ENCODE peak calls at places on chromosome 9, in four cellular contexts. I is A549, P is K562, V is HepG2. F is an unnamed sample.

GRCh38 chr9:79812099-79812498 is 240.3 kb downstream of the TLE4 start:
- DNase-seq in I (no peak), P (no peak), V (no peak), F (no peak)

GRCh38 chr9:94534901-94535300 is 20.0 kb upstream of the PCAT7 start:
- DNase-seq in I (no peak), P (no peak), V (no peak), F (no peak)

GRCh38 chr9:136084191-136084944 is 10.7 kb downstream of the NACC2 start:
- DNase-seq in I (no peak), P (no peak), V (no peak), F (no peak)

GRCh38 chr9:35859310-35859994 is 10.7 kb downstream of the OR13J1 start:
- DNase-seq in I (peak), P (peak), V (no peak), F (peak)

GRCh38 chr9:95284152-95284551 is 33.4 kb downstream of the FANCC start:
- DNase-seq in I (no peak), P (no peak), V (no peak), F (peak)

GRCh38 chr9:134099123-134099761 is 31.4 kb upstream of the BRD3 start:
- DNase-seq in I (peak), P (peak), V (peak), F (peak)

GRCh38 chr9:133944746-133945135 is 47.4 kb downstream of the VAV2 start:
- DNase-seq in I (no peak), P (no peak), V (no peak), F (peak)

GRCh38 chr9:108786756-108787663 is 68.8 kb downstream of the ACTL7B start:
- DNase-seq in I (peak), P (no peak), V (no peak), F (peak)

GRCh38 chr9:77864096-77864889 is 167.3 kb downstream of the GNAQ start:
- DNase-seq in I (peak), P (no peak), V (no peak), F (peak)

GRCh38 chr9:15349892-15350761 is 43.1 kb upstream of the TTC39B start:
- DNase-seq in I (peak), P (no peak), V (peak), F (peak)

GRCh38 chr9:81578606-81579005 is 110.7 kb downstream of the TLE1 start:
- DNase-seq in I (no peak), P (no peak), V (no peak), F (peak)

GRCh38 chr9:18459958-18460584 is 13.9 kb upstream of the ADAMTSL1 start:
- DNase-seq in I (peak), P (no peak), V (no peak), F (peak)

GRCh38 chr9:77965445-77965844 is 66.2 kb downstream of the GNAQ start:
- DNase-seq in I (no peak), P (no peak), V (no peak), F (no peak)

GRCh38 chr9:127783111-127783621 is 2.7 kb upstream of the CDK9 start:
- DNase-seq in I (no peak), P (no peak), V (no peak), F (no peak)

GRCh38 chr9:127446720-127447415 is 4.3 kb downstream of the RPL12 start:
- DNase-seq in I (peak), P (no peak), V (no peak), F (no peak)

GRCh38 chr9:34085581-34086500 is 37.2 kb upstream of the UBAP2 start:
- DNase-seq in I (no peak), P (no peak), V (no peak), F (peak)

GRCh38 chr9:135616621-135617537 is 22.5 kb downstream of the GLT6D1 start:
- DNase-seq in I (no peak), P (no peak), V (no peak), F (no peak)

DNA sequence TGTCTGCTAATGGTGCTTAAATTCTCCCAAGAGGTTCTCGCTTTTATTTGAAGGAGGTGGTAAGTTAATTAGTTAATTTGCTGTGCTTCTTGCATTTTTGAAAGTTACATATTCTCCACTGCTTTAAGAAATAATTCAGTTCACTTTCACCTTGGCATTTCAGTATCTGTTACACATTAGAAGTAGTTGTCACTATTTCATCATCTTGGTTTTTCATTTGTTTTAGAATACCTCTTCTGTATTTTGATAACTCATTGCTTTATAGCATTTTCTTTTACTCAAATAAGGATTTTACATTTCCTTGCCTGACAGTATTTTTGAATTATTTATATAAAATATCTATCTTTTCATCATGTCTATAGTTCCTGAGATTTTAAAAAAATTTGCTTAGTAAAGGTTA is 9.2 kb downstream of the NIPSNAP3B start:
- DNase-seq in I (no peak), P (no peak), V (no peak), F (no peak)
- H3K27ac ChIP-seq in I (no peak), P (no peak), V (no peak), F (no peak)

GRCh38 chr9:123551636-123552203 is 195.7 kb downstream of the CRB2 start:
- DNase-seq in I (no peak), P (no peak), V (no peak), F (no peak)
- TF ChIP-seq MAZ in I (no peak), P (no peak), V (no peak), F (no peak)

DNA sequence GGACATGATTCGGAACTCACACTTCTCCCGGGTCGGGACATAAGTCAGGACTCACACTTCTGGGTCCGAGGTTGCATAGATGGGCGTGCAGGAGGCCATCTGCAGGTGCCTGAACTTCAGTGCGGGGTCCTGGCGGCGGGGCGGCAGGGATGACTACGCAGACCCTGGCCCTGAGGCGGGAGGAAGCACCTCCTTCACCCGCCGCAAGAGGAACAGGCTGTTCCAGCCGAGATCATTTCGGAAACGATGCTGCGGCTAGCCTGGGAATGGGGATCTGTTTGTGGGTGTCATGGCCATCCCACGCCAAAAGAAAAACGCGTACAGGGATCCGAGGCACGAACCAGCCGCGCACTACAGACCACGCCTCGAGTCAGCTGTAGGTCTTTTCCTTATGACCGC is 196.6 kb downstream of the TTLL11 start:
- DNase-seq in I (no peak), P (no peak), V (no peak), F (no peak)
- H3K27ac ChIP-seq in I (no peak), P (no peak), V (no peak), F (no peak)

GRCh38 chr9:114125614-114126013 is 26.5 kb upstream of the KIF12 start:
- DNase-seq in I (no peak), P (no peak), V (no peak), F (no peak)
- TF ChIP-seq MAZ in I (no peak), P (no peak), V (no peak), F (no peak)

GRCh38 chr9:138098908-138099791 is 221.6 kb downstream of the CACNA1B start:
- DNase-seq in I (no peak), P (no peak), V (no peak), F (no peak)
- H3K27ac ChIP-seq in I (no peak), P (no peak), V (no peak), F (no peak)

GRCh38 chr9:14205463-14205862 is 108.5 kb downstream of the NFIB start:
- DNase-seq in I (peak), P (no peak), V (no peak), F (peak)

GRCh38 chr9:14209399-14209990 is 104.4 kb downstream of the NFIB start:
- DNase-seq in I (no peak), P (no peak), V (no peak), F (no peak)

GRCh38 chr9:14210428-14210827 is 103.5 kb downstream of the NFIB start:
- DNase-seq in I (no peak), P (no peak), V (no peak), F (no peak)

GRCh38 chr9:14203366-14204056 is 110.4 kb downstream of the NFIB start:
- DNase-seq in I (no peak), P (no peak), V (no peak), F (no peak)

DNA sequence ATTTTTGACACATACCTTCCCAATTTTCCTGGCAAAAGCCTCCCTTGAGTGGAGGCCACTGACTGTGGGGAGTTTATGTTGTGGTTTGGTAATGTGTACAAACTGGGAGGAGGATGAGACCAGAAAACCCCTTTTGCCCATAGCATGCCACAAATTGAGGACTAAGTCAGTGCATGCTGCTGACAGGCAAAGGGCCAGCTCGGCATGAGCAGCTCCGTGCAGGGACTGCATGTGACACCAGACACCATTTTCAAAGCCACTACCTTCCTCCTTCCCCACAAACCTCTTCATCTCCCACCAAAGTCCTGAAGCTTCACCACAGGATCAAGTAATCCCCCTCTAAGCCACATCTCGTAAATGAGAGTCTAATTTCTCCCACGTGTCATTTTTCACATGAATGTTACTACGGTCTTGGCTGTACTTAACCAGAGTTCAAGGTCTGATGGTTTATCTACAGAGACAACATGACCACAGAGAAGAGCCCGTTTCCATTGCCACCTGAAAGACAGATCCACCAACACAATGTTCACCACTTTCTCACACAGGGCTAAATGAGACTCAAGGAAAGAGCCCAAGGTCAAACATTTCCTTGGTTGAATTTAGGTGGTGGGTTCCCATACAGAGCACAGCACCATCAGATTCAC is 106.5 kb downstream of the NFIB start:
- DNase-seq in I (no peak), P (no peak), V (no peak), F (no peak)
- TF ChIP-seq MAZ in I (no peak), P (no peak), V (no peak), F (no peak)

GRCh38 chr9:124717597-124717996 is 53.5 kb downstream of the NR6A1 start:
- DNase-seq in I (no peak), P (no peak), V (no peak), F (no peak)

GRCh38 chr9:124718928-124719327 is 52.2 kb downstream of the NR6A1 start:
- DNase-seq in I (no peak), P (no peak), V (no peak), F (no peak)

GRCh38 chr9:124723352-124723751 is 47.8 kb downstream of the NR6A1 start:
- DNase-seq in I (no peak), P (no peak), V (no peak), F (no peak)

GRCh38 chr9:124721109-124721850 is 49.8 kb downstream of the NR6A1 start:
- DNase-seq in I (peak), P (no peak), V (peak), F (peak)

DNA sequence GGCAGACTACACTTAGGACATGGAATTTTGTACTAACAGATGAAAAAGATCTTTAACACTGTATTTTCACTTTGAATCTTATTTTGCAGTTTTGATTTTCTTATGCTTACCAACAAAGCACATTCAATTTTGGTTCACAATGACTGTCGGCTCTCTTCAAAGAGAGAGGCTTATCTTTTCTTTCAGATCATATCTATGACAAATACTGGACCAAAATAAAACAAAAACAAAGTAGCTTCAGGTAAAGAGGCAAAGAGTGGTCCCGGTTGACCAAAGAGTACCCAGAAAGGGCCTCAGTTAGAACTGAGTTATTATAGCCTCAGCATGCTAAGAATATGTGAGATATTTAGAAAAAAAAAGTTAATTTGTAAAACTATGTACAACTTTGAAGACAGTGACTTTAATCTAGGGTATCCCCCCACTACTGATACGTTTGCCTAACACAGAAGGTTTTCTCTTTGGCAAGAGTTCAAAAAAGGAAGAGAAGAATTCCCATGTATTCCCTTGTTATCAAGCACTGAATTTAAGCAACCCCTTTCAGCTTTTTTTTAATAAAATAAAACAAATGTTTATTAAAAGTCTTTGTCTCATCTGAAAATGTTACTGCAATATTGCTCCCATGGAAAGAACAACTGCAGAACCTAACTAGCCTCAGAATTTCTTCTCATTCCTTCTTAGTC is 50.5 kb downstream of the NR6A1 start:
- DNase-seq in I (no peak), P (no peak), V (peak), F (no peak)
- H3K27ac ChIP-seq in I (peak), P (peak), V (peak), F (no peak)

GRCh38 chr9:97794666-97795065 is 58.4 kb upstream of the FOXE1 start:
- DNase-seq in I (no peak), P (no peak), V (no peak), F (no peak)

GRCh38 chr9:97790542-97790941 is 62.5 kb upstream of the FOXE1 start:
- DNase-seq in I (no peak), P (no peak), V (no peak), F (no peak)

GRCh38 chr9:97788763-97789663 is 64.0 kb upstream of the FOXE1 start:
- DNase-seq in I (peak), P (no peak), V (peak), F (no peak)

GRCh38 chr9:97787551-97787950 is 65.5 kb upstream of the FOXE1 start:
- DNase-seq in I (no peak), P (no peak), V (no peak), F (no peak)

DNA sequence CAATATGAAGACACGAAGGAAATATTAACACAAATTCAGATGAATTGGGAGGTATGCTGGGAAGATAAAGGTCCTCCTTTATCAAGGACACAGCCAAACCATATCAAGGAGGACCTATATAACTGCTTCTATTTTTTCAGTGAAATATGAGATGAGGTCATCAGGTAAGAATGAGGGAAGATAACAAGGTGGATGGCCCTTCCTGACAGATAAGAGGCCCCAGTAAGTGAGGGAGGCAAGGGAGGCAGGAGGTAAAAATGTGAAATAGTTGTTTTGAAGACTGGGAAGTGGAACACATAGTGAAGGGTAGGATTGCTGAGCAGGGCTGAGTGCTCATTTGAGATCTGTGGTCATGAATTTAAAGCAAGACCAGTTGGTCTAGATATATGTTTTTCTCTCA is 60.0 kb upstream of the FOXE1 start:
- DNase-seq in I (no peak), P (peak), V (peak), F (no peak)
- TF ChIP-seq MAZ in I (no peak), P (no peak), V (no peak), F (no peak)

DNA sequence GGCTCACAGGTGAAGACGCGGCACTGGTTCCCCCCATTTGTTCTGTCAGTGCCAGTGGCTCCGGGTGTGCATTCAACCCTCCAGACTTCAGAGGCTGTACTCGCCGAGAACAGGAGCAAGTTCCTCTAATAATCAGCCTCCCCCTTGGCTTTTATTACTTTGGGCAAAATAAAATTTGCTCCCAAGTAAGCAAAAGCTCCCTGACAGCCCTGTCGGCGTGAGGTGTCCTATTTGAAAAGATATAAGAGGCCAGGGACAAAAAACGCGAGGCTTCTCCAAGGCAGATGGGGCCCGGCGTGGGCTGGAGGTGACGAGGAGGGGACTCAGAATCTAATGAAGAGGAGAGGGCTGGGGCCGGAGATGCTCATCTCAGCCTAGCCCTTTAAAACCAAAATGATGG is 68.3 kb downstream of the CFAP77 start:
- DNase-seq in I (no peak), P (no peak), V (no peak), F (no peak)
- H3K27ac ChIP-seq in I (no peak), P (no peak), V (no peak), F (no peak)

DNA sequence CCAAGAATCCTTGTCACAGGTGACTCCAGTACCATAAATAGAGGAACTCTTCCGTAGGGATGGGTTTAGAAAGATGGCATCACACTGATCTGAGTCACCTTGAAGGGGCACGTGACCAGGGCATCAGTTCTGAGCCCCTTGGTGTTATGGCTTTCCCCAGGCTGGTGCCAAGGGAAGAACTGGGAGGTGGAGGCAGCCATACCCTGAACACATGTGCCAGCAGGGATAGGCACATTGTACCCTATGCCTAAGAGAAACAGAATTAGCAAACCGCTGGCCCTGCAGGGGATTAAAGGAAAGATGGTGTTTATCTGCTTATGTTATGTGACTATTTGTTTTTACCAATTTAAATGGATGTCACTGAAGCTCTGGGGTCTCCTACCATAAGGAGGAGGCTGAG is 196.2 kb downstream of the RGS3 start:
- DNase-seq in I (no peak), P (no peak), V (no peak), F (no peak)
- TF ChIP-seq MAZ in I (no peak), P (no peak), V (no peak), F (no peak)